ENCODE peak calls at places on chromosome 21, in seven cellular contexts. B is NCI-H2171 treated with DMSO at 0.1 percent for 48 hours, X is AG08395, Y is kidney glomerular epithelial cell, W is thyroid gland, P is ELR, E is hypothalamus. T is an unnamed sample.

GRCh38 chr21:45175326-45176085 is 101.1 kb downstream of the ADARB1 start:
- DNase-seq in Y (no peak), P (no peak), W (no peak), E (no peak), B (no peak), X (no peak), T (no peak)

GRCh38 chr21:44509539-44509938 is 30.5 kb downstream of the KRTAP10-1 start:
- DNase-seq in B (peak), E (no peak), P (peak), W (peak), Y (no peak), X (peak), T (peak)

GRCh38 chr21:26939532-26940181 is 27.2 kb downstream of the ADAMTS5 start:
- DNase-seq in Y (peak), B (peak), W (peak), E (no peak), P (no peak), X (peak), T (no peak)

GRCh38 chr21:29018540-29018939 is 609 bp downstream of the RWDD2B start:
- DNase-seq in B (no peak), Y (no peak), X (no peak), W (no peak), P (peak), E (no peak), T (no peak)

GRCh38 chr21:15058718-15059316 is 6.0 kb downstream of the NRIP1 start:
- DNase-seq in Y (peak), E (no peak), W (no peak), B (no peak), P (peak), X (peak), T (no peak)

GRCh38 chr21:21806711-21807597 is 808.7 kb downstream of the NCAM2 start:
- DNase-seq in Y (no peak), B (no peak), W (no peak), P (peak), X (no peak), E (no peak), T (no peak)

GRCh38 chr21:43859747-43860214 is 5.2 kb upstream of the AGPAT3 start:
- DNase-seq in B (peak), P (no peak), W (no peak), E (no peak), Y (no peak), X (no peak), T (no peak)

GRCh38 chr21:38798481-38798882 is 7.2 kb upstream of the ETS2 start:
- DNase-seq in W (no peak), P (peak), X (no peak), Y (no peak), E (no peak), B (peak), T (no peak)

GRCh38 chr21:40976198-40977114 is 129.5 kb upstream of the DSCAM start:
- DNase-seq in B (no peak), W (no peak), P (no peak), X (no peak), Y (no peak), E (no peak), T (no peak)

GRCh38 chr21:37742115-37742514 is 174.1 kb downstream of the KCNJ6 start:
- DNase-seq in Y (no peak), P (no peak), E (no peak), B (no peak), X (no peak), W (no peak), T (no peak)

T was measured in anterior cingulate cortex.